ENCODE peak calls at places on chromosomes 5 and 9, in four cellular contexts. U is colonic mucosa, Y is SK-N-SH, S is esophagus muscularis mucosa. H is an unnamed sample.
A peak's percentile ranks its signal among the peaks of the same experiment; 100 is the strongest.

GRCh38 chr5:124277767-124278536 is 468.5 kb downstream of the ZNF608 start:
- DNase-seq in S (peak; percentile 68), Y (no peak), U (no peak), H (no peak)

GRCh38 chr5:132046915-132047314 is 13.5 kb upstream of the IL3 start:
- DNase-seq in U (no peak), S (peak; percentile 90), Y (no peak), H (no peak)

GRCh38 chr5:138438724-138439536 is at the start of gene REEP2:
- DNase-seq in S (no peak), Y (peak; percentile 94), U (no peak), H (peak; percentile 62)

GRCh38 chr5:150141544-150142188 is 14.0 kb downstream of the PDGFRB start:
- DNase-seq in S (no peak), Y (no peak), U (no peak), H (no peak)

GRCh38 chr9:136048560-136049411 is 46.3 kb downstream of the NACC2 start:
- DNase-seq in Y (no peak), S (no peak), U (no peak), H (no peak)

GRCh38 chr5:170407062-170407461 is 17.9 kb upstream of the KCNMB1 start:
- DNase-seq in U (no peak), Y (no peak), S (no peak), H (no peak)

GRCh38 chr5:125798311-125798710 is 624.9 kb upstream of the GRAMD2B start:
- DNase-seq in Y (no peak), S (no peak), U (no peak), H (peak; percentile 14)

GRCh38 chr9:126502417-126503332 is 111.1 kb upstream of the LMX1B start:
- DNase-seq in Y (no peak), U (no peak), S (no peak), H (no peak)

GRCh38 chr9:136016882-136017812 is 56.0 kb upstream of the UBAC1 start:
- DNase-seq in S (no peak), U (no peak), Y (peak; percentile 27), H (no peak)

GRCh38 chr5:90983148-90983547 is 400.0 kb downstream of the ARRDC3 start:
- DNase-seq in S (no peak), Y (peak; percentile 65), U (no peak), H (no peak)

GRCh38 chr9:110769667-110770066 is 101.1 kb downstream of the MUSK start:
- DNase-seq in S (no peak), U (no peak), Y (no peak), H (no peak)

GRCh38 chr9:5531251-5531972 is 21.1 kb downstream of the PDCD1LG2 start:
- DNase-seq in Y (no peak), S (no peak), U (no peak), H (no peak)

GRCh38 chr9:90883661-90884060 is 82.0 kb downstream of the SYK start:
- DNase-seq in U (no peak), S (no peak), Y (no peak), H (no peak)

GRCh38 chr9:81855538-81855937 is 72.7 kb upstream of the SPATA31D4 start:
- DNase-seq in U (no peak), Y (no peak), S (no peak), H (no peak)

GRCh38 chr9:110802416-110803035 is 133.9 kb downstream of the MUSK start:
- DNase-seq in Y (no peak), S (no peak), U (no peak), H (no peak)

GRCh38 chr9:33186457-33187168 is 19.5 kb upstream of the B4GALT1 start:
- DNase-seq in U (peak; percentile 83), Y (no peak), S (no peak), H (no peak)

GRCh38 chr9:126621919-126622735 is 8.4 kb downstream of the LMX1B start:
- DNase-seq in Y (no peak), S (no peak), U (no peak), H (no peak)

GRCh38 chr5:139725073-139725830 is 70.4 kb upstream of the PSD2 start:
- DNase-seq in U (peak; percentile 40), Y (peak; percentile 85), S (no peak), H (no peak)

GRCh38 chr5:173984218-173984617 is 4.8 kb upstream of the C5orf47 start:
- DNase-seq in Y (peak; percentile 46), S (no peak), U (no peak), H (no peak)

GRCh38 chr9:109416135-109416706 is 81.9 kb downstream of the PTPN3 start:
- DNase-seq in S (no peak), U (no peak), Y (no peak), H (no peak)

GRCh38 chr9:89808076-89808701 is 203.4 kb downstream of the GADD45G start:
- DNase-seq in S (no peak), Y (peak; percentile 56), U (no peak), H (no peak)

GRCh38 chr5:58127486-58128220 is 332.2 kb downstream of the PLK2 start:
- DNase-seq in S (no peak), U (no peak), Y (no peak), H (no peak)

GRCh38 chr9:112751059-112751795 is 667 bp downstream of the SNX30 start:
- DNase-seq in U (peak; percentile 60), Y (peak; percentile 74), S (peak; percentile 93), H (peak; percentile 54)

GRCh38 chr9:36193049-36193448 is 2.3 kb downstream of the CLTA start:
- DNase-seq in Y (no peak), S (no peak), U (no peak), H (no peak)

GRCh38 chr9:6383551-6384225 is 29.3 kb upstream of the UHRF2 start:
- DNase-seq in U (no peak), S (no peak), Y (no peak), H (no peak)

GRCh38 chr5:138463335-138464017 is 1.8 kb upstream of the EGR1 start:
- DNase-seq in S (no peak), U (no peak), Y (peak; percentile 56), H (no peak)

GRCh38 chr5:10310073-10310779 is 2.5 kb upstream of the CMBL start:
- DNase-seq in U (peak; percentile 53), S (no peak), Y (no peak), H (no peak)

GRCh38 chr5:157947156-157947555 is 88.2 kb upstream of the CLINT1 start:
- DNase-seq in U (no peak), Y (no peak), S (no peak), H (no peak)

GRCh38 chr5:137752873-137753226 is 1.3 kb downstream of the HNRNPA0 start:
- DNase-seq in S (no peak), U (no peak), Y (no peak), H (no peak)

GRCh38 chr9:104748359-104749031 is 1.0 kb downstream of the NIPSNAP3A start:
- DNase-seq in S (no peak), Y (peak; percentile 28), U (no peak), H (no peak)

GRCh38 chr9:18018241-18018640 is 439.4 kb downstream of the SH3GL2 start:
- DNase-seq in S (no peak), U (no peak), Y (no peak), H (no peak)

GRCh38 chr9:18020254-18020745 is 441.4 kb downstream of the SH3GL2 start:
- DNase-seq in U (no peak), S (no peak), Y (no peak), H (no peak)

GRCh38 chr9:18014556-18014955 is 435.7 kb downstream of the SH3GL2 start:
- DNase-seq in U (no peak), Y (no peak), S (no peak), H (no peak)

GRCh38 chr9:18018661-18019060 is 439.8 kb downstream of the SH3GL2 start:
- DNase-seq in U (peak; percentile 70), Y (no peak), S (no peak), H (no peak)

DNA sequence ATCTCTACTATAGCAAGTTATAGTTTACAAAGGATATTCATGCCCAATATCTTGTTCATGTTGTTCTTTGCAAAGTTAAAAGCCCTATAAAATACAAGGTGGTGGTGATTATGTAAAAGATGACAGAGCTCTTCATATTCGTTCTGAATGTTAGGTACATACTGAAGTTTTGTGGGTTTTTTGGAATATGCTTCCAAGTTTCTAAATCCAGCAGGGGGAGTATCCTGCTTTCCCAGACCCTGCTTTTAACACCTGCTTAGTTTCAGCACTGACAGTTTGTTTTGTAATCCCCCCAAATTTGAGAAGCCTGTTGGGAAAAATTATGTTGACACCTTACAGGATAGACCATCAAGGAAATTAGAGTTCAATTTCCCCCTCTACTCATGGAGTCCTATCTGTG is 438.3 kb downstream of the SH3GL2 start:
- DNase-seq in Y (peak; percentile 0), U (no peak), S (no peak), H (no peak)
- TF ChIP-seq CTCF in Y (peak; percentile 22), U (no peak), S (no peak), H (no peak)

GRCh38 chr9:93432964-93433363 is 18.5 kb upstream of the FAM120A start:
- DNase-seq in S (no peak), U (no peak), Y (no peak), H (no peak)

GRCh38 chr9:93422987-93423386 is 28.5 kb upstream of the FAM120A start:
- DNase-seq in Y (no peak), U (no peak), S (no peak), H (no peak)

GRCh38 chr9:93431498-93432105 is 19.9 kb upstream of the FAM120A start:
- DNase-seq in U (no peak), S (no peak), Y (no peak), H (no peak)

GRCh38 chr9:93427655-93428379 is 23.7 kb upstream of the FAM120A start:
- DNase-seq in S (no peak), U (peak; percentile 65), Y (no peak), H (no peak)
- TF ChIP-seq CTCF in S (no peak), U (peak; percentile 40), Y (peak; percentile 19), H (no peak)

DNA sequence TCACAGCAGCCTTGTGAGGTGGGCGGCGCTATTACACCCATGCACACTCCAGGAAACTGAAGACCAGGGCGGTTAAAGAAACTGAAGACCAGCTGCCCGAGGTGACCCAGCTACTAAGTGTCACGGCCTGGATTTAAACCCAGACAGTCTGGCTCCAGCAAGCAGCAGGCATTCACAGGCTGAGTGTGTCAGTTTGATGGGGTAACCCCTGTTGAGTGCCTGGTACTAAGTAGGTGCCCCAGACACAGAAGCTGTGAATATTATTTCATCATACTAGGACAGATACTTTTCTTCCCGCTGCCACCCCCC is 7.3 kb downstream of the ENG start:
- DNase-seq in U (no peak), S (no peak), Y (no peak), H (no peak)
- TF ChIP-seq CTCF in U (no peak), S (no peak), Y (no peak), H (no peak)

GRCh38 chr9:37983381-37984067 is 79.6 kb upstream of the SLC25A51 start:
- DNase-seq in S (no peak), U (no peak), Y (no peak), H (no peak)
- TF ChIP-seq CTCF in S (no peak), U (no peak), Y (no peak), H (no peak)

GRCh38 chr5:141762790-141763368 is 80.8 kb upstream of the ARAP3 start:
- DNase-seq in Y (no peak), U (no peak), S (no peak), H (no peak)
- TF ChIP-seq CTCF in Y (no peak), U (no peak), S (no peak), H (no peak)

GRCh38 chr9:2243666-2244555 is 228.8 kb downstream of the SMARCA2 start:
- DNase-seq in S (no peak), Y (no peak), U (no peak), H (no peak)

GRCh38 chr9:2241461-2241874 is 226.3 kb downstream of the SMARCA2 start:
- DNase-seq in U (peak; percentile 22), Y (peak; percentile 33), S (no peak), H (peak; percentile 90)

GRCh38 chr9:2242778-2243395 is 227.7 kb downstream of the SMARCA2 start:
- DNase-seq in U (peak; percentile 20), Y (no peak), S (no peak), H (peak; percentile 14)

GRCh38 chr9:2241875-2242741 is 227.0 kb downstream of the SMARCA2 start:
- DNase-seq in S (no peak), U (peak; percentile 82), Y (peak; percentile 86), H (peak; percentile 91)
- TF ChIP-seq CTCF in S (peak; percentile 9), U (peak; percentile 2), Y (no peak), H (peak; percentile 33)